ENCODE peak calls at places on chromosome 3, in four cellular contexts. One of them, this sample, is unnamed.
A peak's percentile ranks its signal among the peaks of the same experiment; 100 is the strongest.

GRCh38 chr3:88307666-88308065 is 157.9 kb downstream of the C3orf38 start:
- DNase-seq in mammary epithelial cell: no peak
- DNase-seq in retina: no peak
- DNase-seq in iPS-NIHi11: peak; percentile 22
- DNase-seq in this sample: no peak

GRCh38 chr3:171236586-171237120 is 210.1 kb upstream of the SLC2A2 start:
- DNase-seq in mammary epithelial cell: no peak
- DNase-seq in retina: no peak
- DNase-seq in iPS-NIHi11: no peak
- DNase-seq in this sample: no peak

GRCh38 chr3:147412491-147412916 is 3.3 kb downstream of the ZIC1 start:
- DNase-seq in mammary epithelial cell: no peak
- DNase-seq in retina: no peak
- DNase-seq in iPS-NIHi11: no peak
- DNase-seq in this sample: no peak

GRCh38 chr3:123036352-123037014 is 8.9 kb upstream of the SEMA5B start:
- DNase-seq in mammary epithelial cell: peak; percentile 75
- DNase-seq in retina: no peak
- DNase-seq in iPS-NIHi11: no peak
- DNase-seq in this sample: no peak

GRCh38 chr3:87350367-87351199 is 74.2 kb upstream of the POU1F1 start:
- DNase-seq in mammary epithelial cell: peak; percentile 38
- DNase-seq in retina: peak; percentile 34
- DNase-seq in iPS-NIHi11: peak; percentile 65
- DNase-seq in this sample: no peak

GRCh38 chr3:66572938-66573710 is 72.3 kb upstream of the LRIG1 start:
- DNase-seq in mammary epithelial cell: no peak
- DNase-seq in retina: no peak
- DNase-seq in iPS-NIHi11: peak; percentile 76
- DNase-seq in this sample: no peak

GRCh38 chr3:55329849-55330248 is 157.3 kb downstream of the WNT5A start:
- DNase-seq in mammary epithelial cell: peak; percentile 68
- DNase-seq in retina: no peak
- DNase-seq in iPS-NIHi11: no peak
- DNase-seq in this sample: no peak

GRCh38 chr3:105328338-105328730 is 38.4 kb upstream of the ALCAM start:
- DNase-seq in mammary epithelial cell: peak; percentile 79
- DNase-seq in retina: no peak
- DNase-seq in iPS-NIHi11: no peak
- DNase-seq in this sample: no peak

GRCh38 chr3:159800434-159801121 is 188.1 kb upstream of the IL12A start:
- DNase-seq in mammary epithelial cell: no peak
- DNase-seq in retina: peak; percentile 63
- DNase-seq in iPS-NIHi11: no peak
- DNase-seq in this sample: no peak

GRCh38 chr3:148379763-148380162 is 317.9 kb upstream of the AGTR1 start:
- DNase-seq in mammary epithelial cell: peak; percentile 35
- DNase-seq in retina: peak; percentile 38
- DNase-seq in iPS-NIHi11: peak; percentile 49
- DNase-seq in this sample: no peak

GRCh38 chr3:16429086-16429485 is 84.4 kb downstream of the RFTN1 start:
- DNase-seq in mammary epithelial cell: no peak
- DNase-seq in retina: no peak
- DNase-seq in iPS-NIHi11: no peak
- DNase-seq in this sample: no peak

GRCh38 chr3:13135251-13135810 is 62.1 kb upstream of the IQSEC1 start:
- DNase-seq in mammary epithelial cell: no peak
- DNase-seq in retina: no peak
- DNase-seq in iPS-NIHi11: no peak
- DNase-seq in this sample: no peak

GRCh38 chr3:52322466-52322865 is 6.3 kb downstream of the DNAH1 start:
- DNase-seq in mammary epithelial cell: no peak
- DNase-seq in retina: no peak
- DNase-seq in iPS-NIHi11: no peak
- DNase-seq in this sample: no peak

GRCh38 chr3:141454906-141455602 is 31.8 kb upstream of the RASA2 start:
- DNase-seq in mammary epithelial cell: peak; percentile 79
- DNase-seq in retina: peak; percentile 50
- DNase-seq in iPS-NIHi11: peak; percentile 88
- DNase-seq in this sample: peak; percentile 80

GRCh38 chr3:17894434-17895060 is 152.1 kb upstream of the TBC1D5 start:
- DNase-seq in mammary epithelial cell: peak; percentile 47
- DNase-seq in retina: no peak
- DNase-seq in iPS-NIHi11: peak; percentile 20
- DNase-seq in this sample: no peak

GRCh38 chr3:197577366-197578074 is 21.8 kb upstream of the BDH1 start:
- DNase-seq in mammary epithelial cell: no peak
- DNase-seq in retina: no peak
- DNase-seq in iPS-NIHi11: no peak
- DNase-seq in this sample: no peak

GRCh38 chr3:191330309-191330712 is at the start of gene UTS2B:
- DNase-seq in mammary epithelial cell: peak; percentile 46
- DNase-seq in retina: no peak
- DNase-seq in iPS-NIHi11: no peak
- DNase-seq in this sample: no peak

GRCh38 chr3:10116138-10116460 is 624 bp downstream of the BRK1 start:
- DNase-seq in mammary epithelial cell: peak; percentile 43
- DNase-seq in retina: no peak
- DNase-seq in iPS-NIHi11: peak; percentile 19
- DNase-seq in this sample: no peak

GRCh38 chr3:107323723-107324122 is 53.5 kb upstream of the CCDC54 start:
- DNase-seq in mammary epithelial cell: no peak
- DNase-seq in retina: no peak
- DNase-seq in iPS-NIHi11: no peak
- DNase-seq in this sample: no peak

GRCh38 chr3:73687081-73688004 is 62.6 kb upstream of the PDZRN3 start:
- DNase-seq in mammary epithelial cell: no peak
- DNase-seq in retina: no peak
- DNase-seq in iPS-NIHi11: no peak
- DNase-seq in this sample: no peak

GRCh38 chr3:120678331-120678845 is 3.7 kb downstream of the HGD start:
- DNase-seq in mammary epithelial cell: peak; percentile 68
- DNase-seq in retina: peak; percentile 12
- DNase-seq in iPS-NIHi11: peak; percentile 17
- DNase-seq in this sample: no peak

GRCh38 chr3:140441006-140441405 is 236.9 kb upstream of the TRIM42 start:
- DNase-seq in mammary epithelial cell: peak; percentile 77
- DNase-seq in retina: no peak
- DNase-seq in iPS-NIHi11: no peak
- DNase-seq in this sample: no peak

GRCh38 chr3:107367353-107367752 is 9.9 kb upstream of the CCDC54 start:
- DNase-seq in mammary epithelial cell: peak; percentile 72
- DNase-seq in retina: no peak
- DNase-seq in iPS-NIHi11: no peak
- DNase-seq in this sample: no peak

GRCh38 chr3:184291044-184291737 is 7.8 kb upstream of the PSMD2 start:
- DNase-seq in mammary epithelial cell: no peak
- DNase-seq in retina: no peak
- DNase-seq in iPS-NIHi11: no peak
- DNase-seq in this sample: no peak

GRCh38 chr3:107963581-107963980 is 127.2 kb downstream of the CD47 start:
- DNase-seq in mammary epithelial cell: no peak
- DNase-seq in retina: no peak
- DNase-seq in iPS-NIHi11: no peak
- DNase-seq in this sample: no peak

GRCh38 chr3:43043793-43044192 is 62.1 kb downstream of the POMGNT2 start:
- DNase-seq in mammary epithelial cell: no peak
- DNase-seq in retina: no peak
- DNase-seq in iPS-NIHi11: no peak
- DNase-seq in this sample: no peak

GRCh38 chr3:136898954-136899353 is 36.9 kb downstream of the NCK1 start:
- DNase-seq in mammary epithelial cell: no peak
- DNase-seq in retina: no peak
- DNase-seq in iPS-NIHi11: no peak
- DNase-seq in this sample: no peak

GRCh38 chr3:142215111-142215510 is 10.3 kb downstream of the GK5 start:
- DNase-seq in mammary epithelial cell: no peak
- DNase-seq in retina: no peak
- DNase-seq in iPS-NIHi11: no peak
- DNase-seq in this sample: no peak

GRCh38 chr3:186520957-186521842 is 23.0 kb downstream of the CRYGS start:
- DNase-seq in mammary epithelial cell: no peak
- DNase-seq in retina: no peak
- DNase-seq in iPS-NIHi11: peak; percentile 49
- DNase-seq in this sample: no peak

GRCh38 chr3:27176256-27176655 is 192.9 kb downstream of the NEK10 start:
- DNase-seq in mammary epithelial cell: no peak
- DNase-seq in retina: no peak
- DNase-seq in iPS-NIHi11: no peak
- DNase-seq in this sample: no peak

GRCh38 chr3:66140763-66141372 is 79.9 kb upstream of the SLC25A26 start:
- DNase-seq in mammary epithelial cell: peak; percentile 57
- DNase-seq in retina: no peak
- DNase-seq in iPS-NIHi11: no peak
- DNase-seq in this sample: no peak

This sample was measured in D721Med.